ENCODE peak calls at places on chromosomes 5 and 9, in seven cellular contexts. U is spleen, T is HCT116, Z is stomach, E is HepG2, A is transverse colon, L is vagina. N is an unnamed sample. For H3K9me3, the result is how much of the 10 kb centered on the place peaks cover.

GRCh38 chr5:127774221-127774620 is 71.0 kb downstream of the CCDC192 start:
- DNase-seq in U (no peak), T (no peak), Z (no peak), E (no peak), A (no peak), L (no peak), N (no peak)

GRCh38 chr5:153476767-153477166 is 13.7 kb upstream of the GRIA1 start:
- DNase-seq in U (no peak), T (peak), Z (no peak), E (no peak), A (no peak), L (no peak), N (no peak)

GRCh38 chr5:61779743-61780142 is 447.7 kb downstream of the ZSWIM6 start:
- DNase-seq in U (no peak), T (no peak), Z (no peak), E (no peak), A (no peak), L (no peak), N (no peak)

GRCh38 chr9:5949103-5949699 is 58.5 kb downstream of the MLANA start:
- DNase-seq in U (no peak), T (no peak), Z (no peak), E (no peak), A (no peak), L (no peak), N (no peak)

GRCh38 chr5:6711409-6712135 is 1.7 kb upstream of the TENT4A start:
- DNase-seq in U (no peak), T (no peak), Z (no peak), E (no peak), A (no peak), L (no peak), N (no peak)

GRCh38 chr5:34699155-34700077 is 43.3 kb downstream of the RAI14 start:
- DNase-seq in U (no peak), T (no peak), Z (peak), E (no peak), A (peak), L (no peak), N (peak)

GRCh38 chr5:179793470-179794139 is at the start of gene LTC4S:
- DNase-seq in U (peak), T (no peak), Z (peak), E (no peak), A (peak), L (no peak), N (peak)

GRCh38 chr5:73311291-73312110 is 137.1 kb downstream of the FOXD1 start:
- DNase-seq in U (no peak), T (no peak), Z (no peak), E (no peak), A (no peak), L (no peak), N (no peak)

GRCh38 chr5:4362411-4362810 is 766.8 kb downstream of the IRX1 start:
- DNase-seq in U (no peak), T (no peak), Z (no peak), E (no peak), A (no peak), L (no peak), N (no peak)

GRCh38 chr9:121261107-121261460 is 6.9 kb upstream of the GSN start:
- DNase-seq in U (no peak), T (no peak), Z (no peak), E (no peak), A (no peak), L (no peak), N (no peak)

GRCh38 chr9:92545002-92545510 is 9.3 kb upstream of the ECM2 start:
- DNase-seq in U (no peak), T (no peak), Z (no peak), E (no peak), A (no peak), L (no peak), N (no peak)

GRCh38 chr5:172973127-172973916 is 10.2 kb upstream of the ATP6V0E1 start:
- DNase-seq in U (no peak), T (no peak), Z (no peak), E (no peak), A (no peak), L (no peak), N (no peak)

GRCh38 chr9:14400658-14400995 is 86.7 kb upstream of the NFIB start:
- DNase-seq in U (no peak), T (peak), Z (peak), E (peak), A (peak), L (no peak), N (no peak)

GRCh38 chr9:126374366-126374781 is 47.7 kb downstream of the MVB12B start:
- DNase-seq in U (no peak), T (no peak), Z (no peak), E (peak), A (no peak), L (no peak), N (no peak)

GRCh38 chr5:98679963-98680362 is 93.5 kb upstream of the RGMB start:
- DNase-seq in U (no peak), T (no peak), Z (no peak), E (no peak), A (no peak), L (no peak), N (no peak)

GRCh38 chr5:124457901-124458300 is 288.5 kb downstream of the ZNF608 start:
- DNase-seq in U (no peak), T (no peak), Z (no peak), E (no peak), A (no peak), L (no peak), N (no peak)

GRCh38 chr5:23994581-23995370 is 487.4 kb downstream of the PRDM9 start:
- DNase-seq in U (no peak), T (no peak), Z (no peak), E (peak), A (no peak), L (no peak), N (no peak)

GRCh38 chr5:40486437-40487270 is 193.1 kb upstream of the PTGER4 start:
- DNase-seq in U (no peak), T (no peak), Z (no peak), E (no peak), A (no peak), L (no peak), N (no peak)

GRCh38 chr5:103743455-103743854 is 180.9 kb upstream of the NUDT12 start:
- DNase-seq in U (no peak), T (no peak), Z (no peak), E (no peak), A (no peak), L (no peak), N (no peak)

GRCh38 chr5:154196955-154197652 is 6.6 kb downstream of the GALNT10 start:
- DNase-seq in U (no peak), T (no peak), Z (no peak), E (peak), A (no peak), L (no peak), N (no peak)

GRCh38 chr5:158976035-158976434 is 123.7 kb downstream of the EBF1 start:
- DNase-seq in U (no peak), T (no peak), Z (no peak), E (no peak), A (no peak), L (no peak), N (no peak)

GRCh38 chr5:72788851-72789505 is 27.5 kb upstream of the TNPO1 start:
- DNase-seq in U (no peak), T (no peak), Z (no peak), E (peak), A (no peak), L (no peak), N (no peak)

GRCh38 chr5:93039888-93040287 is 541.1 kb downstream of the NR2F1-AS1 start:
- DNase-seq in U (no peak), T (no peak), Z (no peak), E (no peak), A (no peak), L (no peak), N (no peak)

GRCh38 chr9:68584110-68585033 is 43.7 kb upstream of the TMEM252 start:
- DNase-seq in U (peak), T (peak), Z (peak), E (peak), A (peak), L (no peak), N (peak)

GRCh38 chr5:178330791-178331404 is 98.3 kb upstream of the PHYKPL start:
- DNase-seq in U (peak), T (no peak), Z (no peak), E (no peak), A (no peak), L (no peak), N (peak)

GRCh38 chr5:78288246-78288645 is 6.3 kb downstream of the AP3B1 start:
- DNase-seq in U (no peak), T (no peak), Z (no peak), E (no peak), A (no peak), L (no peak), N (no peak)

DNA sequence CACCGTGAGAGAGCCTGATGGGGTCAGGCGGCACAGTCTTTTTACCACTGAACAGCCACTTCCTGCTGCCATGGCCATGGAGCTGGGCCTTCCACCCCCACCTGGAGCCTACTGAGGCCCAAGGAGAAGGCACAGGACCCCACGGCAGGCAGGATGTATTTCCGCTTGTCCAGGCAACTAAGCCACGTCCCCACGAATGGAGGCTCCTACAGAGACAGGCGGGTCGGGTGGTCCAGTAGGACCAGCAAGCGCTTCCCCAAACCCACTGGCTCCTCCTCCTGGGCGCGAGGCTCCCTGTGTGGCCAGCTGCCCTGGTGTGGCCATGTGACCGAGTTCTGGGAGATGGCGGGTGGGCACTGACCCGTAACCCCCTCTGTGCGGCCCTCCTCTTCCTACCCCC is 66.5 kb downstream of the SECISBP2 start:
- DNase-seq in U (peak), T (no peak), Z (no peak), E (no peak), A (no peak), L (no peak), N (no peak)
- TF ChIP-seq POLR2A in U (no peak), T (no peak), Z (no peak), E (no peak), A (no peak), L (no peak), N (no peak)

DNA sequence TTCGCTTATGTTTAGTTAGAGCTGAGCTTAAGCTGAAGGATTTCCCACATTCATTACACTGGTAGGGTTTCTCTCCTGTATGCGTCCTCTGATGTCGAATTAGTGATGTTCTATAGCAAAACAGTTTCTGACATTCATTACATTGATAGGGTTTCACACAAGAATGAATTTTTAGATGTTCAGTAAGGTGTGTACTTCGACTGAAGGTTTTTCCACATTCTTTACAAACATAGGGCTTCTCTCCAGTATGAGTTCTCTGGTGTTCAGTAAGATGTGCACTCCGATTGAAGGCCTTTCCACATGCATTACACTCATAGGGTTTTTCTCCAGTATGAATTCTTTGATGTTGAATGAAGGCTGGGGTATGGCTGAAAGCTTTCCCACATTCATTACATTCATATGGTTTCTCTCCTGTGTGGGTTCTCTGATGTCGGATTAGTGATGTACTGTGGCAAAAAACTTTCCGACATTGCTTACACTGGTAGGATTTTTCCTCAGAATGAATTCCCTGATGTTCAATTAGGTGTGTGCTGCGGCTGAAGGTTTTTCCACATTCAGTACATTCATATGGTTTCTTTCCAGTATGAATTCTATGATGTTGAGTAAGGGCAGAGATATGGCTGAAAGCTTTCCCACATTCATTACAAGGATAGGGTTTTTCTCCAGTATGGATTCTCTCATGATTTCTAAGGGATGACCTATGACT is 14.6 kb downstream of the ZNF883 start:
- DNase-seq in U (no peak), T (no peak), Z (no peak), E (no peak), A (no peak), L (no peak), N (no peak)
- H3K9me3 ChIP-seq in U (half or more), T (under half), Z (under half), E (half or more), A (half or more), L (under half), N (under half)

DNA sequence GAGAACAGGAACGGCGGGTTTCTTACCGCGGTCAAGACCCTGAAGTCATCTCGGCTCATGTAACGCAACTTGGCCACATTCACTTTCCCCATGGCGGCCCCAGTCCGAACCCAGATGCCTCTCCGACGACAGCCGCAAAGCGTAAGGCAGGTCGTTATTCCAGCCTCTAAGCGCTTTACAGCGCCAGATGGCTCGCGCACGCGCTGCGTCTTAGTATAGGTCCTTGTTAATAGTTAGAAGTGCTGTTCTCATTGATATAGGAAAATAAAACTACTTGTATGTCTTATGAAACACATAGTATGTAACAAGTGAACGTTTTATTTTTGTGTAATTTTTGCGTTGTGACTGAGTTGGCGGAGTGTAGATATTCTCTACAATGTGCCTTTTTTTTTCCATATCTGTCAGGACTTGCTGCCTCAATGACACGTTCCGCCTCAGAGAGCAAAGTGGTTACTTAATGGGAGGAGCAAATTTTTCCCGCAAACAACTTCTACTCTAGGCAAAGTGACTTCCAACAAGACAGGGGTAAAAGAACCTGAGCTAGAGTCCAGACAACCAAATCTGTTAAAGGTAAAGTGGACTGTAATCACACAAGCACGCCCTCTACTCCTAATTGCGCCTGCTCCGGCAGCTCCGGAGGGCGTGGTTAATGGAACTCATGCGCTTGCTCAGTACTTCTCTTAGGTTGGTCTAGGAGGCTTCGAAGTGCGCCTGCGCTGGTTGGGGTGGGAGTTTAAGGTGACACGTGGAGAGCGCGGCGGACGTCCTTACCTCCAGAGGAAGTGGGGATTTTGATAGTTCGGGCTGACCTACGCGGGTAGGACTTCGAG is at the start of gene RIOK2:
- DNase-seq in U (peak), T (peak), Z (peak), E (peak), A (peak), L (peak), N (peak)
- TF ChIP-seq POLR2AphosphoS5 in U (peak), T (peak), Z (peak), E (peak), A (peak), L (peak), N (peak)

DNA sequence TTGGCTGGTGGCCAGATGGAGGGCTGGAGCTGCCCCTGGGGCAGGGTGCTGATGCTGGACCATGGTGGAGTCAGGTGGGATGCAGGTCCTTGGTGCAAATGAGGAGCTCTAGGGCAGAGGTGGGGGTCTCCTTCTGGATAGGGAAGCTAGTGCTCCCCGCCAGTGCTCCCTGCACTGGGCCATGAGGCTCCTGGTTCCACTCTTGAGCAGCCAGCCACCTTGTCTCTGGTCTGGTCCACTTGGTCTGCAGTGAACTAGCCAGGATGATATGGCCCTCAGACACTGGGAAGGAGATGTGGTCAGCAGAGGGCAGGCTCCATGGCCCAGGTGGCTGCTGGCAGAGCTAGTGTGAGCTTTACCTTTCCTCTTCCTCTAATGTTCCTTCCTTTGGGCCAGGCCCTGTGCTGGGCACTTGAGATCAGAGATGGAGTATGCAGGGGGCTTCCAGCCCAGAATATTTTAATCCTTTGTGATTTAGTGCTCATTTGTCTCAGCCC is 31.5 kb downstream of the COL27A1 start:
- DNase-seq in U (peak), T (no peak), Z (no peak), E (no peak), A (no peak), L (no peak), N (no peak)
- TF ChIP-seq POLR2A in U (no peak), T (no peak), Z (no peak), E (no peak), A (no peak), L (no peak), N (no peak)

DNA sequence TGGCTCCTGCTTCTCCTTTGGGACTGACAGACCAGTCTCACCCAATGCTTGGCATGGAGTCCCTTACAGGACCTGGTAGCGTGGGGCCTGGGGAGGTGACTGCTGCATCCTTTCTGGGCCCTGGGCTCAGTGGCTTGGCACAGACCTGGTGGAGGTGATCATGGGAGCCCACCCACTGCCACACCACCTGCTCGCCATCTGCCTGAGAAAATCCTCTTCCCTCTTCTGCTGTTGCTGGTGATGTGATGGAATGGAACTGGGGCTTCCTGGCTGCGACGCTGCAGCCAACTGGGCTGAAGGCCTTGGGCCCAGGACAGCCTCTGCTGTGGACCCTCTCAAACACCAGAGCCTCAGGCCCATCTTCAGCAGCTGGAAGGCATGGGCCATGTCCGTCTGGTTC is 122.5 kb upstream of the PANK3 start:
- DNase-seq in U (peak), T (no peak), Z (no peak), E (no peak), A (no peak), L (no peak), N (no peak)
- H3K9me3 ChIP-seq in U (under half), T (under half), Z (under half), E (under half), A (under half), L (under half), N (under half)

DNA sequence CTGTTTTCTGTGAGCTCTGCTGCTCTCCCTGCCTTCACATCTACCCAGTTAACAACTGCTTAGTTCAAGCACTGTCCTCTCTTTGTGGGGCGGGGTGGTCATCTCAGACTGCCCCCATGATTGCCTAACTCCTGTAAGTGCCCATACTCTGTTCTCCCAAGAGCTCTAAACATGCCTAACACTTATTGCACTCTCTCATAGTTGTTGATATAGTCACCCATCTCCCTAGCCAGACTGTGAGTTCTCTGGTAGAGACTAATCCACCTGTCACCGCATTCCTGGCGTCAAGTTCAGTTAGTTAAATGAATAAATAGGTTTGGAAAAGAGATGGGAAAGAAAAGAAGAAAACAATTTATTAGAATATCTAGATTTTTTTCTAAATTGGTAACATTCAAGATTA is 18.3 kb upstream of the MUSK start:
- DNase-seq in U (no peak), T (no peak), Z (no peak), E (no peak), A (no peak), L (no peak), N (no peak)
- TF ChIP-seq POLR2AphosphoS5 in U (no peak), T (no peak), Z (peak), E (no peak), A (no peak), L (no peak), N (no peak)

N was measured in prostate gland.